ENCODE peak calls at places on chromosome 18, in nine cellular contexts. J is breast epithelium, Y is Peyer's patch, D is astrocyte, N is IMR-90, W is psoas muscle, R is cardiac muscle cell, I is keratinocyte, G is Panc1. A is an unnamed sample.

GRCh38 chr18:8847066-8847755 is 141.9 kb downstream of the MTCL1 start:
- DNase-seq in W (no peak), J (no peak), N (peak), Y (no peak), I (no peak), D (peak), G (no peak), R (peak), A (no peak)

GRCh38 chr18:47422524-47422923 is 171.1 kb upstream of the SKOR2 start:
- DNase-seq in I (no peak), N (no peak), Y (no peak), R (no peak), G (no peak), W (no peak), D (no peak), J (no peak), A (no peak)

GRCh38 chr18:80196528-80197320 is 50.6 kb downstream of the PARD6G start:
- DNase-seq in Y (no peak), N (peak), I (no peak), D (peak), R (peak), G (no peak), J (no peak), W (no peak), A (no peak)

GRCh38 chr18:7946724-7947377 is 379.7 kb downstream of the PTPRM start:
- DNase-seq in N (peak), I (no peak), J (no peak), G (no peak), R (peak), W (no peak), D (peak), Y (peak), A (no peak)

GRCh38 chr18:39435986-39436385 is 1870.4 kb upstream of the CELF4 start:
- DNase-seq in N (no peak), W (no peak), J (no peak), I (no peak), D (no peak), R (no peak), G (no peak), Y (no peak), A (no peak)

GRCh38 chr18:49168970-49169619 is 218.3 kb upstream of the SMAD7 start:
- DNase-seq in R (no peak), D (no peak), N (no peak), Y (peak), W (no peak), J (no peak), I (no peak), G (no peak), A (no peak)

GRCh38 chr18:3873698-3874495 is 423.9 kb downstream of the TGIF1 start:
- DNase-seq in R (no peak), I (no peak), D (no peak), J (no peak), W (no peak), N (no peak), Y (no peak), G (no peak), A (no peak)

GRCh38 chr18:49966090-49966489 is 152.8 kb upstream of the ACAA2 start:
- DNase-seq in J (no peak), R (no peak), I (no peak), Y (no peak), D (no peak), N (no peak), G (no peak), W (no peak), A (no peak)

GRCh38 chr18:6776193-6776592 is 46.7 kb downstream of the ARHGAP28 start:
- DNase-seq in N (peak), I (no peak), J (no peak), D (peak), G (no peak), Y (no peak), R (peak), W (no peak), A (no peak)

GRCh38 chr18:58025733-58026132 is 18.3 kb upstream of the NEDD4L start:
- DNase-seq in W (no peak), N (peak), I (no peak), R (no peak), G (no peak), J (no peak), Y (no peak), D (peak), A (no peak)

GRCh38 chr18:58026857-58027256 is 17.2 kb upstream of the NEDD4L start:
- DNase-seq in D (no peak), G (no peak), W (no peak), Y (no peak), J (no peak), I (no peak), N (no peak), R (no peak), A (no peak)

GRCh38 chr18:58027341-58027740 is 16.7 kb upstream of the NEDD4L start:
- DNase-seq in J (no peak), D (no peak), N (no peak), R (no peak), Y (no peak), W (no peak), I (no peak), G (no peak), A (no peak)

GRCh38 chr18:58026395-58026794 is 17.6 kb upstream of the NEDD4L start:
- DNase-seq in J (no peak), R (no peak), Y (no peak), D (no peak), I (no peak), N (peak), W (no peak), G (no peak), A (no peak)

GRCh38 chr18:58028109-58028784 is 15.8 kb upstream of the NEDD4L start:
- DNase-seq in R (no peak), J (no peak), Y (no peak), I (no peak), N (no peak), W (no peak), G (no peak), D (no peak), A (no peak)
- H3K27ac ChIP-seq in R (no peak), J (no peak), Y (no peak), I (no peak), N (no peak), W (no peak), G (no peak), D (no peak), A (no peak)

GRCh38 chr18:75391275-75392115 is 36.0 kb downstream of the SMIM21 start:
- DNase-seq in Y (no peak), J (no peak), N (no peak), I (no peak), D (no peak), R (no peak), W (no peak), G (no peak), A (no peak)
- H3K4me3 ChIP-seq in Y (no peak), J (no peak), N (no peak), I (no peak), D (no peak), R (no peak), W (no peak), G (no peak), A (no peak)

GRCh38 chr18:64966667-64967066 is 784.1 kb upstream of the CDH7 start:
- DNase-seq in R (no peak), N (no peak), D (no peak), Y (no peak), I (no peak), G (no peak), W (no peak), J (no peak), A (no peak)
- TF ChIP-seq CTCF in R (no peak), N (no peak), D (no peak), Y (no peak), I (no peak), G (no peak), W (no peak), J (no peak), A (no peak)

GRCh38 chr18:61865466-61866165 is 27.2 kb downstream of the RNF152 start:
- DNase-seq in R (peak), N (peak), D (no peak), J (no peak), I (no peak), W (no peak), G (no peak), Y (no peak), A (no peak)

GRCh38 chr18:61870151-61870550 is 22.7 kb downstream of the RNF152 start:
- DNase-seq in G (no peak), I (no peak), Y (no peak), D (no peak), R (peak), J (no peak), N (peak), W (no peak), A (no peak)

GRCh38 chr18:61869631-61870030 is 23.2 kb downstream of the RNF152 start:
- DNase-seq in N (peak), R (no peak), J (no peak), W (no peak), Y (no peak), I (no peak), D (no peak), G (no peak), A (no peak)
- H3K27ac ChIP-seq in N (no peak), R (no peak), J (no peak), W (no peak), Y (no peak), I (no peak), D (peak), G (no peak), A (peak)

DNA sequence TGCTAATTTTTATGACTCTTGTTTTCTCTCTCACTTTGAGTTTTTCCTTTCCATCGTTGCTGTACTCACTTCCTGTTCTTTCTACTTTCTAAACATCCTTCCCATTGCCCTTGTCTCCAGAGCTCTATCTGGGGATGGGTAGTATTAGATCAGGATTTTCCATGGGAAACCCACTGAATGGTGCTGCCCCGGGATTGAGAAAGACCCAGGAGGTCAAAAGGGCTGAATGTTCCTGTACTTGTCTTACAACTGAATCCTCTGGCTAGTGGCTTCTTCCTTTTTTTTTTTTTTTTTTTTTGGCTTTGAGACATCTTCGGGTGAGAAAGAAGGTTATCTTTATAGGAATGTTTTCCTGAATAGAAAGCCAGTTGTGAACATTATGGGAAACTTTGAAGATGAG is 364.8 kb upstream of the SLC14A2 start:
- DNase-seq in Y (no peak), G (no peak), I (no peak), N (no peak), D (no peak), W (no peak), J (no peak), R (peak), A (no peak)
- H3K4me3 ChIP-seq in Y (no peak), G (no peak), I (no peak), N (no peak), D (no peak), W (no peak), J (no peak), R (no peak), A (no peak)